ENCODE peak calls at places on chromosomes 7 and 10, in seven cellular contexts. One of them, this sample, is unnamed.
A peak's percentile ranks its signal among the peaks of the same experiment; 100 is the strongest.

GRCh38 chr7:128398016-128398840 is 11.6 kb downstream of the IMPDH1 start:
- DNase-seq in activated T-cell treated with anti-CD3 and anti-CD28 coated beads for 1 hour: no peak
- DNase-seq in NCI-H748 treated with DMSO at 0.1 percent for 48 hours: no peak
- DNase-seq in GM03348: peak; percentile 82
- DNase-seq in Peyer's patch: peak; percentile 85
- DNase-seq in NCI-H345: peak; percentile 36
- DNase-seq in GM23338: peak; percentile 85
- DNase-seq in this sample: peak; percentile 16

GRCh38 chr7:85673881-85674280 is 487.0 kb upstream of the SEMA3D start:
- DNase-seq in GM23338: no peak
- DNase-seq in GM03348: peak; percentile 25
- DNase-seq in NCI-H748 treated with DMSO at 0.1 percent for 48 hours: no peak
- DNase-seq in Peyer's patch: peak; percentile 49
- DNase-seq in activated T-cell treated with anti-CD3 and anti-CD28 coated beads for 1 hour: no peak
- DNase-seq in NCI-H345: no peak
- DNase-seq in this sample: no peak

GRCh38 chr7:82313269-82313668 is 130.3 kb downstream of the CACNA2D1 start:
- DNase-seq in GM23338: no peak
- DNase-seq in activated T-cell treated with anti-CD3 and anti-CD28 coated beads for 1 hour: no peak
- DNase-seq in NCI-H345: no peak
- DNase-seq in NCI-H748 treated with DMSO at 0.1 percent for 48 hours: no peak
- DNase-seq in GM03348: no peak
- DNase-seq in Peyer's patch: no peak
- DNase-seq in this sample: no peak

GRCh38 chr7:26151096-26151495 is 902 bp upstream of the NFE2L3 start:
- DNase-seq in Peyer's patch: no peak
- DNase-seq in activated T-cell treated with anti-CD3 and anti-CD28 coated beads for 1 hour: no peak
- DNase-seq in NCI-H345: no peak
- DNase-seq in NCI-H748 treated with DMSO at 0.1 percent for 48 hours: no peak
- DNase-seq in GM03348: no peak
- DNase-seq in GM23338: no peak
- DNase-seq in this sample: no peak

GRCh38 chr7:156932006-156932405 is 17.5 kb upstream of the NOM1 start:
- DNase-seq in Peyer's patch: peak; percentile 29
- DNase-seq in activated T-cell treated with anti-CD3 and anti-CD28 coated beads for 1 hour: no peak
- DNase-seq in GM23338: no peak
- DNase-seq in GM03348: no peak
- DNase-seq in NCI-H345: peak; percentile 23
- DNase-seq in NCI-H748 treated with DMSO at 0.1 percent for 48 hours: no peak
- DNase-seq in this sample: no peak

GRCh38 chr7:129684777-129685176 is 73.3 kb downstream of the NRF1 start:
- DNase-seq in GM03348: no peak
- DNase-seq in Peyer's patch: no peak
- DNase-seq in GM23338: peak; percentile 14
- DNase-seq in activated T-cell treated with anti-CD3 and anti-CD28 coated beads for 1 hour: no peak
- DNase-seq in NCI-H345: peak; percentile 63
- DNase-seq in NCI-H748 treated with DMSO at 0.1 percent for 48 hours: peak; percentile 12
- DNase-seq in this sample: no peak

GRCh38 chr7:107007004-107007891 is 37.3 kb upstream of the PRKAR2B start:
- DNase-seq in activated T-cell treated with anti-CD3 and anti-CD28 coated beads for 1 hour: no peak
- DNase-seq in Peyer's patch: no peak
- DNase-seq in GM23338: no peak
- DNase-seq in NCI-H345: no peak
- DNase-seq in NCI-H748 treated with DMSO at 0.1 percent for 48 hours: no peak
- DNase-seq in GM03348: no peak
- DNase-seq in this sample: no peak

GRCh38 chr10:3636356-3637181 is 148.4 kb downstream of the KLF6 start:
- DNase-seq in GM03348: peak; percentile 37
- DNase-seq in NCI-H345: peak; percentile 35
- DNase-seq in Peyer's patch: no peak
- DNase-seq in activated T-cell treated with anti-CD3 and anti-CD28 coated beads for 1 hour: no peak
- DNase-seq in NCI-H748 treated with DMSO at 0.1 percent for 48 hours: peak; percentile 60
- DNase-seq in GM23338: no peak
- DNase-seq in this sample: no peak

GRCh38 chr7:121561717-121562116 is 165.6 kb upstream of the FAM3C start:
- DNase-seq in GM03348: no peak
- DNase-seq in GM23338: no peak
- DNase-seq in activated T-cell treated with anti-CD3 and anti-CD28 coated beads for 1 hour: no peak
- DNase-seq in NCI-H345: peak; percentile 11
- DNase-seq in Peyer's patch: no peak
- DNase-seq in NCI-H748 treated with DMSO at 0.1 percent for 48 hours: no peak
- DNase-seq in this sample: no peak

GRCh38 chr10:6649107-6649720 is 69.1 kb upstream of the PRKCQ start:
- DNase-seq in NCI-H345: no peak
- DNase-seq in Peyer's patch: no peak
- DNase-seq in activated T-cell treated with anti-CD3 and anti-CD28 coated beads for 1 hour: no peak
- DNase-seq in NCI-H748 treated with DMSO at 0.1 percent for 48 hours: no peak
- DNase-seq in GM23338: peak; percentile 60
- DNase-seq in GM03348: no peak
- DNase-seq in this sample: no peak

GRCh38 chr10:78964952-78965633 is 103.7 kb upstream of the ZMIZ1 start:
- DNase-seq in GM23338: peak; percentile 81
- DNase-seq in NCI-H748 treated with DMSO at 0.1 percent for 48 hours: no peak
- DNase-seq in Peyer's patch: no peak
- DNase-seq in NCI-H345: peak; percentile 17
- DNase-seq in GM03348: no peak
- DNase-seq in activated T-cell treated with anti-CD3 and anti-CD28 coated beads for 1 hour: no peak
- DNase-seq in this sample: peak; percentile 42

GRCh38 chr10:99853655-99854054 is 71.2 kb downstream of the ABCC2 start:
- DNase-seq in NCI-H748 treated with DMSO at 0.1 percent for 48 hours: no peak
- DNase-seq in Peyer's patch: no peak
- DNase-seq in GM03348: no peak
- DNase-seq in activated T-cell treated with anti-CD3 and anti-CD28 coated beads for 1 hour: no peak
- DNase-seq in NCI-H345: no peak
- DNase-seq in GM23338: no peak
- DNase-seq in this sample: no peak

GRCh38 chr10:8043569-8044306 is 10.8 kb upstream of the GATA3 start:
- DNase-seq in NCI-H748 treated with DMSO at 0.1 percent for 48 hours: no peak
- DNase-seq in activated T-cell treated with anti-CD3 and anti-CD28 coated beads for 1 hour: no peak
- DNase-seq in GM23338: peak; percentile 89
- DNase-seq in GM03348: no peak
- DNase-seq in NCI-H345: no peak
- DNase-seq in Peyer's patch: no peak
- DNase-seq in this sample: no peak

GRCh38 chr10:46288601-46289206 is 1.9 kb downstream of the ANTXRL start:
- DNase-seq in activated T-cell treated with anti-CD3 and anti-CD28 coated beads for 1 hour: no peak
- DNase-seq in NCI-H345: no peak
- DNase-seq in GM03348: no peak
- DNase-seq in Peyer's patch: peak; percentile 18
- DNase-seq in GM23338: no peak
- DNase-seq in NCI-H748 treated with DMSO at 0.1 percent for 48 hours: no peak
- DNase-seq in this sample: no peak

This sample was measured in NCI-H1092 treated with DMSO at 0.1 percent for 48 hours.